ENCODE peak calls at places on chromosome 4, in ten cellular contexts. R, L, T, Y, B, N, I, W, Z and P are unnamed samples.

GRCh38 chr4:22514001-22514400 is 1.9 kb downstream of the ADGRA3 start:
- DNase-seq in R (no peak), L (no peak), T (peak; percentile 83), Y (no peak), B (no peak), N (no peak), I (peak; percentile 75), W (peak; percentile 91), Z (no peak), P (no peak)

GRCh38 chr4:931194-931959 is 739 bp downstream of the GAK start:
- DNase-seq in R (no peak), L (no peak), T (peak; percentile 74), Y (no peak), B (no peak), N (no peak), I (peak; percentile 53), W (peak; percentile 84), Z (peak; percentile 7), P (no peak)

GRCh38 chr4:8732092-8732491 is 139.5 kb downstream of the CPZ start:
- DNase-seq in R (no peak), L (no peak), T (no peak), Y (no peak), B (no peak), N (no peak), I (no peak), W (no peak), Z (no peak), P (no peak)

GRCh38 chr4:153079824-153080486 is 124.3 kb upstream of the TRIM2 start:
- DNase-seq in R (no peak), L (no peak), T (no peak), Y (no peak), B (no peak), N (no peak), I (no peak), W (no peak), Z (no peak), P (no peak)

GRCh38 chr4:53616219-53616618 is 24.9 kb upstream of the LNX1 start:
- DNase-seq in R (no peak), L (no peak), T (no peak), Y (no peak), B (no peak), N (no peak), I (no peak), W (no peak), Z (no peak), P (no peak)

GRCh38 chr4:4443821-4444220 is 56.9 kb downstream of the NSG1 start:
- DNase-seq in R (no peak), L (no peak), T (peak; percentile 49), Y (no peak), B (no peak), N (no peak), I (peak; percentile 63), W (peak; percentile 65), Z (no peak), P (no peak)

GRCh38 chr4:42357325-42357724 is 40.0 kb upstream of the SHISA3 start:
- DNase-seq in R (no peak), L (no peak), T (no peak), Y (no peak), B (no peak), N (no peak), I (no peak), W (no peak), Z (no peak), P (no peak)

GRCh38 chr4:125321709-125322362 is 7.1 kb downstream of the FAT4 start:
- DNase-seq in R (no peak), L (no peak), T (peak; percentile 92), Y (no peak), B (no peak), N (no peak), I (peak; percentile 62), W (peak; percentile 61), Z (no peak), P (no peak)

GRCh38 chr4:168631241-168632151 is 134.6 kb downstream of the PALLD start:
- DNase-seq in R (no peak), L (no peak), T (peak; percentile 38), Y (peak; percentile 17), B (no peak), N (no peak), I (peak; percentile 70), W (peak; percentile 55), Z (peak; percentile 64), P (peak; percentile 92)

GRCh38 chr4:174037631-174038030 is 245.8 kb downstream of the FBXO8 start:
- DNase-seq in R (no peak), L (no peak), T (no peak), Y (no peak), B (no peak), N (no peak), I (no peak), W (no peak), Z (no peak), P (no peak)

GRCh38 chr4:139973015-139973414 is 181.0 kb downstream of the MAML3 start:
- DNase-seq in R (no peak), L (no peak), T (peak; percentile 41), Y (no peak), B (no peak), N (no peak), I (no peak), W (peak; percentile 60), Z (no peak), P (no peak)